ENCODE peak calls at places on chromosome 21, in four cellular contexts. Q is A673, O is breast epithelium, V is A549. F is an unnamed sample.
A peak's percentile ranks its signal among the peaks of the same experiment; 100 is the strongest.

GRCh38 chr21:43703068-43703880 is 15.7 kb upstream of the PDXK start:
- DNase-seq in Q (no peak), O (no peak), V (no peak), F (no peak)

GRCh38 chr21:33047231-33047630 is 21.5 kb downstream of the OLIG2 start:
- DNase-seq in Q (no peak), O (no peak), V (no peak), F (no peak)

GRCh38 chr21:42057861-42058437 is 13.2 kb upstream of the UMODL1 start:
- DNase-seq in Q (no peak), O (no peak), V (no peak), F (no peak)

GRCh38 chr21:42243026-42243425 is 24.1 kb downstream of the ABCG1 start:
- DNase-seq in Q (no peak), O (no peak), V (no peak), F (no peak)

GRCh38 chr21:39125752-39126485 is 57.3 kb downstream of the PSMG1 start:
- DNase-seq in Q (peak; percentile 65), O (peak; percentile 45), V (peak; percentile 59), F (no peak)

GRCh38 chr21:21612446-21612845 is 614.2 kb downstream of the NCAM2 start:
- DNase-seq in Q (peak; percentile 58), O (no peak), V (no peak), F (no peak)

GRCh38 chr21:38652396-38652795 is 153.3 kb upstream of the ETS2 start:
- DNase-seq in Q (no peak), O (no peak), V (no peak), F (no peak)

GRCh38 chr21:43882952-43883492 is 18.0 kb downstream of the AGPAT3 start:
- DNase-seq in Q (no peak), O (no peak), V (no peak), F (no peak)

GRCh38 chr21:42655797-42656770 is 2.7 kb downstream of the PDE9A start:
- DNase-seq in Q (no peak), O (no peak), V (no peak), F (no peak)

GRCh38 chr21:17512245-17513213 is at the start of gene CXADR:
- DNase-seq in Q (peak; percentile 83), O (peak; percentile 65), V (peak; percentile 81), F (peak; percentile 86)
- TF ChIP-seq CTCF in Q (peak; percentile 53), O (peak; percentile 45), V (peak; percentile 40), F (peak; percentile 69)

DNA sequence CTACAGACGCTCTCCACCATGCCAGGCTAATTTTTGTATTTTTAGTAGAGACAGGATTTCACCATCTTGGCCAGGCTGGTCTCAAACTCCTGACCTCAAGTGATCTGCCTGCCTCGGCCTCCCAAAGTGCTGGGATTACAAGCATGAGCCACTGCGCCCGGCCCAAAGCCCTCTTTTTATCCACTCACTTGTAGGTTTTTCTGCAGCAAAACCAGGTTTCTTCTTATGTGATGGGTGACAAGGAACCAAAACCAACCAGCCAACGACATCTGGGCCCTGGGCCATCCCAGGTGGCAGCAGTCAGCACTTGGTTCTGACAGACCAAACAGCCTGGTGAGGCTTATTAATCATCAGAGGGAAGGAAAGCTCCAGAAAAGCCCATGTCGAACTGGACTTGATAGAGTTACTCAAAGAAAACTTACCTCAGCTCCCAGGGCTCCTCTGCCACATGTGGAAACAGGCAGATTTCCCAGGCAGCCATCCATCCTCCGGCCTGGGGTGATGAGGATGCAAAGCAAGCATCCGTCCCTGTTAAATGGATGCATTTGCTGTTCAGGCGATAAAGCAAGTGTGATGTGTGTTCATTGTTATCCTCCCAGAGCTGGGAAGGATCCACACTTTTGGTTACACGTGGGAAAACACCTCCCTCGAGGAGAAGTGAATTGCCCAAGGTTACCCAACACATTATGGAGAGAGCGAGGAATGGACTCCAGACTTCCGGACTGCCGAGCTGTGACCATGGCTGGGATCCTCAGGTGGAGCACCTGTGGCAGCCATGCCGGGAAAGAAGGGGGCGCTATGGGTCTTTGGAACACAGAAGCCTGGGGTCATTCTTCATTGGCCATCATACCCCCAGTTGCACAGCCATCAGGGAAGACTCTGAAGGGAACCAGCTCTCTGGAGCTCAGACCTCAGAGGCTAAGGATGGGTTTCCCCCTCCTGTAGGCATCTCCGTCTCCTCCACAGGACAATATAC is 118.8 kb downstream of the HUNK start:
- DNase-seq in Q (no peak), O (no peak), V (no peak), F (no peak)
- TF ChIP-seq CTCF in Q (no peak), O (no peak), V (no peak), F (no peak)

GRCh38 chr21:37460196-37460595 is 93.6 kb downstream of the DYRK1A start:
- DNase-seq in Q (peak; percentile 52), O (no peak), V (peak; percentile 53), F (no peak)
- TF ChIP-seq CTCF in Q (peak; percentile 58), O (no peak), V (no peak), F (no peak)

GRCh38 chr21:26495283-26495849 is 77.7 kb downstream of the CYYR1 start:
- DNase-seq in Q (peak; percentile 49), O (no peak), V (peak; percentile 10), F (no peak)

GRCh38 chr21:26490771-26491170 is 82.3 kb downstream of the CYYR1 start:
- DNase-seq in Q (peak; percentile 78), O (no peak), V (no peak), F (no peak)

GRCh38 chr21:26491663-26492062 is 81.4 kb downstream of the CYYR1 start:
- DNase-seq in Q (no peak), O (no peak), V (no peak), F (no peak)

GRCh38 chr21:26487981-26488480 is 85.1 kb downstream of the CYYR1 start:
- DNase-seq in Q (peak; percentile 98), O (no peak), V (no peak), F (no peak)

DNA sequence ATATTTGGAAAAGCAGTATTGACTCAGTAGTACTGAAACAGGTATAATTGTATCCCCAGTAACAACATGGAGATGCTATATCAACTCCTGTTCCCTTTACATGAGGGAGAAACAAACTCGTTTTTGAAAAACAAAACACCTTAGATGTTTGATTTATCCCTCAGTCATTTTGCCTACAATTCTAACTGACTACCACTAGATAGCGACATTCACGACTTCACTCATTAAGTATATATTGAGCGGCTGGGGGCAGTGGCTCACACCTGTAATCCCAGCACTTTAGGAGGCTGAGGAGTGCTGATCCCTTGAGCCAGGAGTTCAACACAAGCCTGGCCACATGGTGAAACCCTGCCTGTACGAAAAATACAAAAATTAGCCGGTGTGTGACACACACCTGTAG is 83.3 kb downstream of the CYYR1 start:
- DNase-seq in Q (no peak), O (no peak), V (no peak), F (no peak)
- TF ChIP-seq CTCF in Q (peak; percentile 42), O (no peak), V (no peak), F (no peak)

DNA sequence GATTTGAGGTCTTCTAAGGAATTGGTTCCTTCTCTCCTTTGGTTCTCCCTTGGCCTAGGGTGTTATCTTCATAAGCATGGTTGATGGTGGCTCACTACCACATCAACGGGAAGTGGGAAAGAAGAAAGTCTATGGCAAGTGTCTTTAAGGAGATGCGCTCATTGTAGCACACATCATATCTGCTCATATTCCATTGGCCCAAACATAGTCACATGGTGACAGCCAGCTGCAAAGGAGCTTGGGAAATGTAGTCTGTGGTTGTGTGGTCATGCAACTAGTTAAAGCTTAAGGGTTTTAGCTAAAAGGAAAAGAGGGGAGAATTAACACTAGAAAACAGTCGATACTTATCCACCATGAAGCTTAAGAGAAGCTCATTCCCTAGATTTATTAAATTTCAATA is 11.4 kb upstream of the MRPS6 start:
- DNase-seq in Q (peak; percentile 42), O (no peak), V (peak; percentile 27), F (no peak)
- TF ChIP-seq CTCF in Q (no peak), O (no peak), V (no peak), F (no peak)

GRCh38 chr21:30345014-30345413 is 3.4 kb downstream of the KRTAP23-1 start:
- DNase-seq in Q (no peak), O (no peak), V (no peak), F (no peak)

GRCh38 chr21:30337644-30338170 is at the start of gene KRTAP27-1:
- DNase-seq in Q (no peak), O (no peak), V (no peak), F (no peak)

GRCh38 chr21:30336596-30336995 is 898 bp downstream of the KRTAP27-1 start:
- DNase-seq in Q (no peak), O (no peak), V (no peak), F (no peak)

DNA sequence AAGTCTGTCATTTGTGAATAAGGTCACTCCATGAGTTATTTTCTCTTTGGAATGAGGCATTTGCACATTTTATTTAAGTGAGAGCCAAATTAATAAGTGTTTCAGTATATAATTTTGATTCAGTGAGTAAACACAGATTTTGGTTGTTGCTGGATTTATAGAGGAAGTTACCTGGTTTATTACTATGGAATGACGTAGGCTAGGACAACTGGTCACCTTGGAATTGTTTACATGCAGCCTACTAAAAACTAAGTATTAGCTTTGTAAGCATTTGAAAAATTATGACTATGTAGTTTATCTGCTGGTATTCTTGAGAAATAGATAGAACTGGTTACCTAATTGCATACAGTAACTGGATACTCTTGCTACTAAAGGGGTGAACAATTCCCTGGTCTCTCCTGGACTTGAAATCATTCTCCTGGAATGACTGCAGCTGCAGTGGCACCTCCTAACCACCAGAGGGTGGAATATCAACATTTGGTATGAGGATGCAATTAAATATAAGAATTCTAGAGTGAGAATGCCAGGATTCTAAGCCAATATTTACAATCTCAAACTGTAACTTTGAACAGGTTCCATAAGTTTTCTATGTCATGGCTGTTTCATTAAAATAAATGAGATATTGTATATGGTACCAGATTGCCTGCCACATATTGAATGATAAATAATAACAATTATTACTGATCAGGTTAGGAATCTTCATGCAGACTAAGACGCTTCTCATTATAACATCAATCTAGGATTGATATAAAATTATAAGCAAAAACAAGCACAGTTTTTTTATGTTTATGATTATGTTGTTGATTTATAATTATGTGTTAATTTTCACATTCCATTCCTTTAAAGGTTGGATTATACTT is 3.5 kb upstream of the KRTAP27-1 start:
- DNase-seq in Q (peak; percentile 50), O (no peak), V (peak; percentile 29), F (no peak)
- TF ChIP-seq CTCF in Q (peak; percentile 84), O (peak; percentile 45), V (peak; percentile 10), F (peak; percentile 92)

GRCh38 chr21:37563641-37564340 is 197.2 kb downstream of the DYRK1A start:
- DNase-seq in Q (peak; percentile 97), O (peak; percentile 89), V (peak; percentile 93), F (no peak)
- TF ChIP-seq CTCF in Q (peak; percentile 57), O (peak; percentile 36), V (peak; percentile 20), F (no peak)

GRCh38 chr21:45365608-45366241 is 39.2 kb upstream of the COL18A1 start:
- DNase-seq in Q (peak; percentile 37), O (no peak), V (peak; percentile 73), F (no peak)

GRCh38 chr21:45366476-45366875 is 38.5 kb upstream of the COL18A1 start:
- DNase-seq in Q (no peak), O (no peak), V (no peak), F (no peak)

GRCh38 chr21:45365186-45365607 is 39.8 kb upstream of the COL18A1 start:
- DNase-seq in Q (no peak), O (no peak), V (no peak), F (no peak)

GRCh38 chr21:45363921-45364463 is 41.0 kb upstream of the COL18A1 start:
- DNase-seq in Q (peak; percentile 62), O (peak; percentile 86), V (peak; percentile 91), F (no peak)

GRCh38 chr21:45364464-45365185 is 40.3 kb upstream of the COL18A1 start:
- DNase-seq in Q (no peak), O (peak; percentile 47), V (peak; percentile 54), F (no peak)
- TF ChIP-seq CTCF in Q (no peak), O (no peak), V (no peak), F (no peak)

GRCh38 chr21:14267071-14267470 is 51.1 kb downstream of the RBM11 start:
- DNase-seq in Q (no peak), O (no peak), V (no peak), F (no peak)
- TF ChIP-seq CTCF in Q (no peak), O (no peak), V (no peak), F (no peak)

F was measured in mesothelial cell of epicardium.